ENCODE peak calls at places on chromosomes 6 and 20, in five cellular contexts. J, B, W, F and I are unnamed samples.

GRCh38 chr20:41029150-41029872 is 689 bp downstream of the TOP1 start:
- DNase-seq in J (peak; percentile 34), B (no peak), W (no peak), F (peak; percentile 20), I (no peak)

GRCh38 chr6:110325197-110325596 is 33.0 kb downstream of the METTL24 start:
- DNase-seq in J (no peak), B (peak; percentile 75), W (peak; percentile 27), F (peak; percentile 71), I (no peak)

GRCh38 chr6:73308712-73309533 is 45.2 kb downstream of the DPPA5 start:
- DNase-seq in J (no peak), B (peak; percentile 22), W (no peak), F (peak; percentile 35), I (no peak)

GRCh38 chr6:87396595-87397392 is 11.0 kb upstream of the CFAP206 start:
- DNase-seq in J (no peak), B (no peak), W (no peak), F (no peak), I (peak; percentile 38)

GRCh38 chr20:35657271-35657670 is 7.4 kb downstream of the CPNE1 start:
- DNase-seq in J (no peak), B (no peak), W (no peak), F (no peak), I (no peak)

GRCh38 chr6:108362455-108362854 is 67.6 kb downstream of the AFG1L start:
- DNase-seq in J (no peak), B (no peak), W (no peak), F (no peak), I (no peak)

GRCh38 chr20:57150559-57150958 is 115.9 kb downstream of the BMP7 start:
- DNase-seq in J (no peak), B (no peak), W (no peak), F (no peak), I (no peak)

GRCh38 chr20:41234546-41234945 is 83.0 kb downstream of the ZHX3 start:
- DNase-seq in J (peak; percentile 34), B (peak; percentile 15), W (no peak), F (peak; percentile 24), I (no peak)

GRCh38 chr6:82040405-82041221 is 206.9 kb downstream of the IBTK start:
- DNase-seq in J (no peak), B (peak; percentile 78), W (no peak), F (peak; percentile 76), I (no peak)

GRCh38 chr6:143513410-143513809 is 1.9 kb upstream of the FUCA2 start:
- DNase-seq in J (no peak), B (no peak), W (no peak), F (no peak), I (no peak)

GRCh38 chr6:29295623-29296022 is 5.9 kb upstream of the OR14J1 start:
- DNase-seq in J (no peak), B (no peak), W (no peak), F (no peak), I (no peak)

GRCh38 chr6:20497200-20497820 is 36.9 kb upstream of the CDKAL1 start:
- DNase-seq in J (no peak), B (peak; percentile 91), W (peak; percentile 80), F (peak; percentile 30), I (no peak)

GRCh38 chr6:118893882-118894424 is at the start of gene ASF1A:
- DNase-seq in J (peak; percentile 95), B (peak; percentile 98), W (peak; percentile 92), F (peak; percentile 99), I (peak; percentile 94)

GRCh38 chr6:118894425-118895240 is 681 bp downstream of the ASF1A start:
- DNase-seq in J (peak; percentile 72), B (peak; percentile 61), W (no peak), F (peak; percentile 78), I (no peak)

GRCh38 chr6:118897386-118897785 is 3.4 kb downstream of the ASF1A start:
- DNase-seq in J (no peak), B (no peak), W (no peak), F (no peak), I (no peak)

GRCh38 chr6:118895241-118895561 is 1.2 kb downstream of the ASF1A start:
- DNase-seq in J (no peak), B (no peak), W (no peak), F (no peak), I (no peak)

GRCh38 chr6:118896339-118897136 is 2.6 kb downstream of the ASF1A start:
- DNase-seq in J (no peak), B (peak; percentile 63), W (no peak), F (peak; percentile 65), I (no peak)
- TF ChIP-seq CTCF in J (peak; percentile 27), B (peak; percentile 60), W (peak; percentile 39), F (peak; percentile 63), I (peak; percentile 48)

DNA sequence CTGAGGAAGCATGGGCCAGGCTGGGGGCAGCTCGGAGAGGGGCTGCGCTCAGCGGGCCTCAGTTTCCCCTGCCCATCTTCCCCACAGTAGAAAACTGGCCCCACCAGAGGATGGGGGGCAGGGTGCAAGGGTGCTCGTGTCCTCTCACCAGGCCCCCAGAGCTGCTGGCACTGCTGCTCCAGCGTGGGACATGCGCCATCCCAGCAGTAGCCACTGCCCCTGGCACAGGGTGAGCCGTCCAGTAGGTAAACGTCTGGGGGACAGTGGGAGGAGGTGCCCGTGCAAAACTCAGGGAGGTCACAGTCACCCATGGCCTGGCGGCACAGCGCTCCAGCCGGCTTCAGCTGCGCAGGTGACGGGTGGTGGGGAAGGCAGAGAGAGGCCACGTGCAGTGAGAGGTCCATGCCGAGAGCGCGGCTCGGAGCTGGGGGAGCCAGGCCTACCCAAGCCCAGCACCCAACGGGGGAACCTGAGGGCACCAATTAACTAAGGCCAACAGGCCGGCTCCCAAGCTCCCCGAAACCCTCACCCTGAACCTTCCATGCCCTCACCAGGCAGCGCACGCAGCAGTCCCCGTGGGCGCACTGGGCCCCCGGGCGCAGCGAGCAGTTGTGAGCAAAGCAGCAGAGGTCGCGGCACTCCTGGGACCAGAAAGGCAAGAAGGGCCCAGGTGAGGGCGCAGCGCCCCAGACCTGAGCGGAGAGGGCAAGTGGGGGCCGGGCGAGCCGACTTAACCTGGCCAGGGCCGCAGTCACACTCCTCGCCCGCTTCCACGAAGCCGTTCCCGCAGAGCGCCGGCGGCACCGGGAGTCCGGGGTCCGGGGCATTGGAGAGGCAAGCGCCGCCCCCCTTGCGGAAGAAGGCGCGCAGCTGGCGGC is 9.0 kb upstream of the GFRA4 start:
- DNase-seq in J (no peak), B (no peak), W (no peak), F (no peak), I (no peak)
- H3K4me3 ChIP-seq in J (no peak overlapping the region), B (no peak overlapping the region), W (no peak overlapping the region), F (no peak overlapping the region), I (no peak overlapping the region)

GRCh38 chr6:118736351-118736750 is 85.0 kb upstream of the CEP85L start:
- DNase-seq in J (no peak), B (no peak), W (no peak), F (no peak), I (no peak)

GRCh38 chr6:118739976-118740771 is 88.8 kb upstream of the CEP85L start:
- DNase-seq in J (no peak), B (no peak), W (no peak), F (peak; percentile 42), I (no peak)

GRCh38 chr6:118735320-118735719 is 83.9 kb upstream of the CEP85L start:
- DNase-seq in J (no peak), B (peak; percentile 30), W (no peak), F (peak; percentile 23), I (no peak)
- TF ChIP-seq CTCF in J (peak; percentile 23), B (peak; percentile 57), W (peak; percentile 51), F (peak; percentile 48), I (peak; percentile 54)

GRCh38 chr6:127517698-127518097 is 1.4 kb downstream of the MTCL3 start:
- DNase-seq in J (no peak), B (no peak), W (no peak), F (no peak), I (no peak)

GRCh38 chr6:127518212-127518709 is 874 bp downstream of the MTCL3 start:
- DNase-seq in J (no peak), B (no peak), W (no peak), F (no peak), I (no peak)

GRCh38 chr6:127515794-127516675 is 3.1 kb downstream of the MTCL3 start:
- DNase-seq in J (peak; percentile 63), B (peak; percentile 58), W (no peak), F (peak; percentile 66), I (no peak)

GRCh38 chr6:127515234-127515793 is 3.8 kb downstream of the MTCL3 start:
- DNase-seq in J (no peak), B (peak; percentile 28), W (no peak), F (peak; percentile 15), I (no peak)

DNA sequence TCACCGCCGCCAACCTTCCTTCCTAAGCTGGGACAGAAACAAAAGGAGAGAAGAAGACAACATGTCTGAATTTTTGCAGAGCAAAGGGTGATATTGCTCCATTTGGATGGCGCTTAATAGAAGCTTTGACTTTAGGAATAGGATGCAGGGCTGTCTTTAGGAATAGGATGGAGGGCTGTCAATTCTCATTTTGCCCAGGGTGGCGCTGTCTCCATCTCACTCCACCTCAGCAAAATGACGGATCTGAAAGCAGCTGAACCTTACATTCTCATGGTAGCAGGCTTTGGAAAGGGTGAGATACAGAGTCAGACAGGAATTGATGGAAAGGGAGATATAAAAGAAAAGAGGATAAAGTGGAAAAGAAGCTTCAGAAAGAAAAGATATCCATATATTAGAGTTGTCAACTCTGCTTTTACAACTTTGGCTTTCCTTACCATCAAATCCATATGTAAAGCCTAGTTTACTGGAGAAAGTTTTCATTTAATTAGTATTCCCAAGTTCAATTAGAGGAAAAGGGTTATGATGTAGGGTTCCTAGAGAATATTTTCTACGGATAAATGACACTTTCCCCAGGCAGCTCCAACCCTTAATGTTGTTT is 2.4 kb downstream of the MTCL3 start:
- DNase-seq in J (no peak), B (peak; percentile 58), W (no peak), F (peak; percentile 34), I (no peak)
- H3K4me3 ChIP-seq in J (peak overlapping the region; percentile 78), B (peak overlapping the region; percentile 69), W (peak overlapping the region; percentile 88), F (peak overlapping the region; percentile 71), I (peak overlapping the region; percentile 51)

DNA sequence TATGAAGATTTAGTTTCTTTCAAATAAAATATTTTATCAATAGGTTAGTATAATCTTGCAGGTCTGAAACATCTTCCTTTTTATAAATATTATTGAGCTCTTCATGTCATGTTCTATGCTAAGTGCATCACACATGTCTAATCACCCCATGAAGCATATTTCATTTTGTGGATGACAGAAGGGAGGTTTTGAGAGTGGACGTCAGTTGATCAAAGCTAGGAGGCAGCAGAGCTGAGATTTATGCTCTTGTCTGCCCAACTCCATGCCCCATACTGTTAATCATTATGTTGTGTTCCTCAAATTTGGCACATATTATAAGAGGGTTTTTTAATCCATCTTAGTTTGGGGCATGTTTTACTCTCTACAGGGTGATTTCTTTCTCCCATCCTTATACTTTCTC is 22.7 kb downstream of the DSE start:
- DNase-seq in J (no peak), B (peak; percentile 28), W (no peak), F (no peak), I (no peak)
- TF ChIP-seq CTCF in J (peak; percentile 32), B (peak; percentile 27), W (no peak), F (peak; percentile 16), I (peak; percentile 32)

DNA sequence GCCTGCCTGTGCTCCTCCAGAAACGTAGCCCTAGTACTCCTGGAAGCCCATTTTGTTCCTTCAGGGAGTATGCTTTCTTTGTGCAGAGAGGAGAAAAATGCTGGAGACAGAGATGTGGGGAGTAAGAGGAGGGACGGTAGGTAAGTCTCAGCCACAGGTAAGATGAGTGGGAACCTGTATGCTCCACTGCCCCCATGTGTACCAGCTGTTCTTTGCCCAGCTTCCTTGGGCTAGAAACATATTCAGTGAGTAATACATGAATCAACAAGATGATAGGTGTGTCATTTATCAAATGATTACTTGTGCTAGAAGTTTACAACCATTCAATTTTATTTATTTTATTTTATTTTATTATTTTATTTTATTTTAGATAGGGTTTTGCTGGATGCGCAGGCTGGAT is 13.6 kb upstream of the CEP85L start:
- DNase-seq in J (no peak), B (no peak), W (no peak), F (no peak), I (no peak)
- H3K4me3 ChIP-seq in J (peak overlapping the region; percentile 54), B (no peak overlapping the region), W (no peak overlapping the region), F (no peak overlapping the region), I (no peak overlapping the region)